ENCODE peak calls at places on chromosomes 13 and 19, in eight cellular contexts. D, Q, U, K, Y, H, P and I are unnamed samples.

GRCh38 chr13:30734434-30734833 is 909 bp upstream of the ALOX5AP start:
- DNase-seq in Y (no peak), D (no peak), Q (no peak), U (no peak), H (no peak), P (no peak), K (no peak), I (no peak)

GRCh38 chr13:24184855-24185254 is 24.3 kb downstream of the SPATA13 start:
- DNase-seq in H (no peak), U (no peak), P (no peak), K (no peak), Q (no peak), Y (no peak), D (peak), I (no peak)

GRCh38 chr19:45368737-45369340 is 1.5 kb downstream of the ERCC2 start:
- DNase-seq in K (no peak), Q (no peak), Y (no peak), P (no peak), H (no peak), U (no peak), D (peak), I (no peak)

GRCh38 chr19:45526143-45526542 is 18.9 kb downstream of the VASP start:
- DNase-seq in U (peak), D (peak), Y (no peak), P (peak), H (peak), K (peak), Q (no peak), I (peak)

GRCh38 chr19:47186337-47187022 is 44.5 kb downstream of the BBC3 start:
- DNase-seq in K (no peak), Y (no peak), D (no peak), P (no peak), H (peak), Q (no peak), U (peak), I (no peak)

GRCh38 chr13:20801704-20802103 is 27.9 kb upstream of the EEF1AKMT1 start:
- DNase-seq in K (no peak), Q (no peak), Y (no peak), U (no peak), P (no peak), H (no peak), D (no peak), I (no peak)

GRCh38 chr19:50556236-50557008 is 11.8 kb downstream of the LRRC4B start:
- DNase-seq in U (peak), H (peak), K (peak), D (peak), Y (peak), P (peak), Q (peak), I (peak)

GRCh38 chr13:114282143-114282685 is 813 bp downstream of the UPF3A start:
- DNase-seq in Y (peak), D (peak), P (peak), H (peak), K (peak), U (peak), Q (peak), I (peak)

GRCh38 chr19:46482645-46483044 is 11.3 kb upstream of the PNMA8A start:
- DNase-seq in K (no peak), Y (no peak), D (no peak), U (no peak), P (no peak), Q (no peak), H (no peak), I (no peak)

GRCh38 chr13:39038569-39038898 is 278 bp downstream of the NHLRC3 start:
- DNase-seq in D (no peak), H (no peak), P (no peak), U (peak), Y (peak), K (no peak), Q (no peak), I (no peak)

GRCh38 chr19:18044825-18045304 is 36.9 kb downstream of the ARRDC2 start:
- DNase-seq in P (peak), H (no peak), K (peak), Q (peak), U (peak), D (peak), Y (peak), I (peak)

GRCh38 chr13:48398450-48399095 is 14.3 kb downstream of the LPAR6 start:
- DNase-seq in Q (no peak), Y (no peak), H (no peak), D (no peak), U (no peak), P (no peak), K (no peak), I (no peak)

GRCh38 chr19:55345818-55346724 is 6.4 kb downstream of the KMT5C start:
- DNase-seq in D (peak), H (no peak), K (peak), Q (no peak), P (no peak), U (peak), Y (no peak), I (no peak)

GRCh38 chr19:33767898-33768413 is 28.7 kb upstream of the KCTD15 start:
- DNase-seq in D (peak), K (no peak), H (peak), Q (no peak), Y (no peak), P (no peak), U (no peak), I (no peak)

GRCh38 chr19:3443840-3444694 is 36.3 kb downstream of the SMIM24 start:
- DNase-seq in D (peak), H (peak), P (no peak), Q (no peak), U (no peak), Y (peak), K (peak), I (no peak)

GRCh38 chr19:6773323-6773931 is 919 bp downstream of the VAV1 start:
- DNase-seq in Q (peak), K (peak), Y (peak), P (no peak), D (peak), U (peak), H (no peak), I (no peak)

GRCh38 chr19:49468746-49469447 is 5.1 kb upstream of the FLT3LG start:
- DNase-seq in Y (peak), K (peak), Q (peak), U (peak), H (peak), D (peak), P (no peak), I (peak)

GRCh38 chr19:20359933-20360720 is 193.1 kb downstream of the ZNF486 start:
- DNase-seq in P (no peak), Y (no peak), H (peak), D (peak), U (no peak), Q (no peak), K (no peak), I (no peak)

GRCh38 chr13:112980441-112980840 is 11.4 kb downstream of the MCF2L start:
- DNase-seq in Q (no peak), D (no peak), U (no peak), K (no peak), P (no peak), H (no peak), Y (no peak), I (no peak)
- H3K4me3 ChIP-seq in Q (peak), D (no peak), U (no peak), K (peak), P (no peak), H (no peak), Y (no peak), I (peak)

DNA sequence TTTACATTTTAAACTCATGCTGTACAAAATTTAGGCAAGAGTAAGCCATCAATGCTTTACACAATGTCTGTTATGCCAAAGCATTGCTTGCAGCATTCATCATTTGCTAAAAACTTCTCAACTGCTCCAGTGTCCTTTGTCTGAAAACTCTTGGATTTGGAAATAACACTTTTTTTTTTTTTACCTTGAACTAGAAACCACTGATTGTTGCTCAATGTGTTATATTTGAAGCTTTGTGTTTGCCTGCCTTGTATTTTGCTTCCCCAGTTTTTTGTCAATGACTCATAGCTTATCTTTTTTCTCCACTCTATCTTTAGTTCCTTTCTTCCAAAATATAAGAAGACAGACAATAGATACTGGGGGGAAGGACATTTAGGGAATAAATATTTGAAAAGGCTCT is 31.3 kb downstream of the CCDC122 start:
- DNase-seq in U (no peak), P (no peak), Q (no peak), K (no peak), Y (no peak), D (no peak), H (no peak), I (no peak)
- H3K27ac ChIP-seq in U (no peak), P (no peak), Q (no peak), K (no peak), Y (no peak), D (no peak), H (no peak), I (no peak)

GRCh38 chr13:27678306-27679040 is 56.8 kb downstream of the POLR1D start:
- DNase-seq in U (no peak), K (no peak), Y (no peak), P (no peak), D (peak), H (no peak), Q (no peak), I (no peak)
- H3K4me3 ChIP-seq in U (no peak), K (no peak), Y (no peak), P (no peak), D (no peak), H (no peak), Q (no peak), I (no peak)

GRCh38 chr13:93502987-93503386 is 276.4 kb downstream of the GPC6 start:
- DNase-seq in K (no peak), P (no peak), Y (no peak), H (no peak), U (no peak), Q (no peak), D (no peak), I (no peak)
- H3K27ac ChIP-seq in K (no peak), P (no peak), Y (no peak), H (no peak), U (no peak), Q (no peak), D (no peak), I (no peak)

DNA sequence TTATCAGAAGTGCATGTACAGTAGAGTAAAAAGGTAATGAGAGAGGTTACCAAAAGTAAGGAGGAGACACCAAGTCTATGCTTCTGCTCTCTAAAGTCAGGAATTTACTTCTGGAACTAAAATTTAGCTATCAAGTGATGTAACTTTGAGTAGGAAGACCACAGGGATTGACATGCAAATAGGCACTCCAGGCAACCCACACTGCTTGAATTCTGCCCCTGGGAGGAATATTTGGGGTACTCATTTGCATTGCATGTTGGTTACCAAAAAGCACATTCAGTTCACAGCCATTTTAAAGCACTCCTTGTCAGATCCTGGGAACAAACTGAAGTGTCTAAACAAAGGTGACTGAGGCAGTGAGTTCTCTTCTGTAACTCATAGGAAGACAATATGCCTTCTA is 126.0 kb upstream of the NBEA start:
- DNase-seq in Y (no peak), U (no peak), Q (no peak), D (no peak), H (no peak), K (no peak), P (no peak), I (no peak)
- H3K4me3 ChIP-seq in Y (no peak), U (no peak), Q (no peak), D (no peak), H (no peak), K (no peak), P (no peak), I (no peak)

DNA sequence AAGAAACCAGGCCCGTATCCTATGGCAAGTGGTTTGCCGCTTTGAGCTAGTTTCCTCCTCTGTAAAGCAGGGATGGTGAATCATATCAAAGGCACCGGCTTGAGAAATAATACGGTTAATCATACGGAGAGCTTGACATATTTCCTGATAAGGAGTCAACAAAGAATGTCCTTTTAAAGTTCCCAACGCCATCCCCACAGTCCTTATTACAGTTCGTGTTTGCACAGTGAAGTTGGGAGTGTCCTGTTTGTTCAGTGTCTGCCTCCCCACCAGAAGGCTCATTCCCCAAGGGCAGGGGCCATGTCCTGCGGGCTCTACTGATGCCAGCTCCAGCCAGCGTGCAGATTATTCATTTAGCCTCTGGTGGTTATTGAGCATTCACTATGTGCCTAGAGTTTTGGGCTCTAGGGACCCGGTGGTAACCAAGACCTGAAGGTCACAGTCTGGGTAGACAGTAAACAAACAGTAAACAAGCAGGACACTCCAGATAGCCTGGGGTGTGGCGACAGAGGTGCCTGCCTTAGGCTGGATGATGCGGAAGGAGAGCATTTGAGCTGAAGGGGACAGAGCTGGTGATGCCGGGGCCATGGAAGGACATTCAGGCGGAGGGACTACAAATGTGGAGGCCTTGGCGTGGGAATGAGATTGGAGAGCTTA is 6.3 kb downstream of the GRAMD1A start:
- DNase-seq in H (no peak), U (no peak), D (no peak), Q (no peak), Y (no peak), K (no peak), P (peak), I (no peak)
- H3K27ac ChIP-seq in H (no peak), U (no peak), D (no peak), Q (peak), Y (no peak), K (peak), P (no peak), I (peak)

DNA sequence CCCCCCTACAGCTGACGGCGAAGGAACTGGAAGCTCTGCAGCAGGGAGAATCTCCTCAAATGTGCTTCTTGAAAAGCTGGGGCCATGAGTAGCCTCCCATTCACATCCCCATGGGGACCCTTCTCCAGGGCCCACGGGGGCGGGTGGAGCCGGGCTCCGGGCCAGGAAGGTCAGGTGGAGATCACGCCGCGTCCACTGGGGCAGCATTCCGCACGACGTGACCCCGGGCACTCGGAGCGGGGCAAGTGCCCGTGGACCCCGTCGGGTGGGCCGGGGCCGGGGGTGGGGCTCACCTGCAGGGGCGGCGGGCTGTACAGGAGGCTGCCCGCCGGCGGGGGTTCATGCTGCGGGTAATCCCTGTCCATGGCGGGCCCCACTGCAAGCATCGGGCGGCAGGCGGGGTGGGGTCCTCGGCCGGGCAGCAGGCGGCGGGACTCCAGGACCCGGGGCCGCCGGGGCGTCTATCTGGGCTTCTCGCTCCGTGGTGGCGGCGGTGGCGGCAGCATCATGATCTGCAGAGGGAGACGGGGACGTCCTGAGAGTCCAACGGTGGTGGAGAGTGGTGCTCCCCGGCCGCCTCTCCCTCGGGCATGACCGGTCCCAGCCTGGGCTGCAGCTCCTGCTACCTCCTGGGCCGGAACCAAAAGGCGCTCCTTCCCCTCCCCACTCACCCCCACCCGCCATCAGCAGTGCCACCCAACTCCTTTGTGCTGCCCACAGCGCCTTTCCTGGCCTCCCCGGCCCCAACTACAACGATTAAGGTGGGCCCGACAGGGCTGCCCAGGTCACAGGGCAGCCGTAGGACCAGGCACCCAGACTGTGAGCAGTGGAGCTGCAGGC is 20.0 kb downstream of the SBNO2 start:
- DNase-seq in D (no peak), Q (no peak), Y (no peak), K (no peak), U (no peak), H (no peak), P (no peak), I (no peak)
- H3K4me3 ChIP-seq in D (no peak), Q (peak), Y (no peak), K (peak), U (no peak), H (no peak), P (no peak), I (peak)

GRCh38 chr13:74662895-74663294 is 528.7 kb upstream of the KLF12 start:
- DNase-seq in K (peak), Y (no peak), Q (no peak), P (no peak), D (no peak), U (no peak), H (no peak), I (no peak)

GRCh38 chr13:74661851-74662250 is 527.6 kb upstream of the KLF12 start:
- DNase-seq in D (no peak), H (no peak), K (no peak), Y (no peak), U (no peak), Q (no peak), P (no peak), I (no peak)

GRCh38 chr13:74669149-74669548 is 534.9 kb upstream of the KLF12 start:
- DNase-seq in K (no peak), H (no peak), Q (no peak), Y (no peak), U (no peak), P (no peak), D (no peak), I (no peak)

DNA sequence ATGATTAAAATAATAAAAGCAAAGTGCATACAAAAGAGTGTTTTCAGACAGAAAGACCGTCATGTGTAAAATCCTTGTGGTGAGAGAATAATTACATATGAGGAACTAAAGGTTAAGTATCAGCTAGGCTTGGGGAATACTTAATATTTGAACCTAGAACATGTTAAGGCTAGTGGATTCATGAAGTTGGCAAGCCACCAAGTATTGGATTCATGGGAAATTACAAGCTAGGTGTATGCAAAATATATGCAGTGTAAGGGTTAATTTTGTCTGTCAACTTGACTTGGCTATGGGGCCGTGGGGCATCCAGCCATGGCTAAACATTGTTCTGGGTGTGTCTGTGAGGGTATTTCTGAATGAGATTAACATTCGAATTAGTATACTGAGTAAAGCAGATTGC is 533.5 kb upstream of the KLF12 start:
- DNase-seq in Y (no peak), U (no peak), D (no peak), K (no peak), Q (no peak), H (no peak), P (no peak), I (no peak)
- H3K27ac ChIP-seq in Y (no peak), U (no peak), D (no peak), K (no peak), Q (no peak), H (no peak), P (no peak), I (no peak)

DNA sequence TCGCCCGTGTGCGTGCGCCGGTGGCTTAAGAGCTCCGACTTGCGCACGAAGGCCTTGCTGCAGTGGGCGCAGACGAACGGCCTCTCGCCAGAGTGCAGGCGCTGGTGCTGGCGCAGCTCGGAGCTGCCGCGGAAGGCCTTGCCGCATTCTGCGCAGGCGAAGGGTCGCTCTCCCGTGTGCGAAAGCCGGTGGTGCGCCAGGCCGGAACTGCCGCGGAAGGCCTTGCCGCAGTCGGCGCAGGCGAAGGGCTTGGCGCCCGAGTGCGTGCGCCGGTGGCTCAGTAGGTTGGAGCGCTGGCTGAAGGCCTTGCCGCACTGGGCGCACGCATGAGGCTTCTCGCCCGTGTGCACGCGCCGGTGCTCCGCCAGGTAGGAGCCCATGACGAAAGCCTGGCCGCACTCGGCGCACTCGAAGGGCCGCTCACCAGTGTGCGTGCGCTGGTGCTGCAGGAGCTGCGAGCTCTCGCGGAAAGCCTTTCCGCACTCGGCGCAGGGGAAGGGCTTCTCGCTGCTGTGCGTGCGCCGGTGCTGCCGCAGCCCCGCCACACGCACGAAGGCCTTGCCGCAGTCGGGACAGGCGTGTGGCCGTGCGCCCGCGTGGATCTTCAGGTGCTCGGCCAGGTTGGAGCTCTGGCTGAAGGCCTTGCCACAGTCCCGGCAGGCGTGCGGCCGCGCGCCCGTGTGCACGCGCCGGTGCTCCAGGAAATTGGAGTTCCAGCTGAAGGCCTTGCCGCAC is 3.1 kb upstream of the A1BG start:
- DNase-seq in K (no peak), Y (no peak), H (no peak), D (peak), Q (no peak), U (no peak), P (no peak), I (no peak)
- H3K4me3 ChIP-seq in K (peak), Y (no peak), H (no peak), D (no peak), Q (peak), U (peak), P (no peak), I (peak)

GRCh38 chr19:42850981-42851717 is 28.4 kb downstream of the PSG1 start:
- DNase-seq in Q (peak), H (no peak), K (peak), D (no peak), U (peak), Y (peak), P (peak), I (peak)
- H3K27ac ChIP-seq in Q (peak), H (no peak), K (peak), D (no peak), U (no peak), Y (peak), P (peak), I (peak)